ENCODE peak calls at places on chromosomes 1 and 21, in six cellular contexts. B, H, G, J, K and D are unnamed samples.

GRCh38 chr1:151705739-151706463 is 10.7 kb downstream of the CELF3 start:
- DNase-seq in K (no peak), J (no peak), B (no peak), G (no peak), H (no peak), D (no peak)

GRCh38 chr21:46537026-46537425 is 67.9 kb downstream of the S100B start:
- DNase-seq in H (no peak), J (no peak), K (no peak), G (no peak), B (no peak), D (no peak)

GRCh38 chr1:60745444-60745843 is 336.9 kb upstream of the NFIA start:
- DNase-seq in B (no peak), G (no peak), J (no peak), H (no peak), K (no peak), D (no peak)

GRCh38 chr1:86155807-86156561 is 588 bp downstream of the COL24A1 start:
- DNase-seq in K (peak), B (no peak), H (peak), G (no peak), J (no peak), D (no peak)

GRCh38 chr1:212317916-212318315 is 32.7 kb downstream of the PPP2R5A start:
- DNase-seq in H (no peak), G (no peak), B (no peak), K (no peak), J (no peak), D (no peak)

GRCh38 chr1:76083189-76083588 is 8.6 kb downstream of the ST6GALNAC3 start:
- DNase-seq in K (no peak), H (no peak), J (no peak), G (no peak), B (peak), D (no peak)

GRCh38 chr1:113677250-113678158 is 81.8 kb downstream of the PHTF1 start:
- DNase-seq in K (no peak), J (peak), H (peak), G (no peak), B (no peak), D (no peak)

GRCh38 chr1:117659565-117660264 is 53.9 kb downstream of the TENT5C start:
- DNase-seq in G (no peak), J (no peak), H (no peak), K (no peak), B (no peak), D (no peak)

GRCh38 chr1:32761253-32761877 is 55.8 kb downstream of the YARS1 start:
- DNase-seq in K (no peak), B (no peak), G (no peak), J (peak), H (peak), D (no peak)

GRCh38 chr21:27772816-27773215 is 805.9 kb upstream of the ADAMTS5 start:
- DNase-seq in H (peak), G (no peak), K (no peak), J (no peak), B (no peak), D (no peak)

GRCh38 chr1:56415720-56416119 is 163.6 kb downstream of the PLPP3 start:
- DNase-seq in J (no peak), H (no peak), K (no peak), B (no peak), G (no peak), D (no peak)

GRCh38 chr1:160097911-160098851 is at the start of gene IGSF8:
- DNase-seq in B (peak), K (peak), H (peak), G (no peak), J (peak), D (peak)

GRCh38 chr1:201149400-201149799 is 4.9 kb downstream of the TMEM9 start:
- DNase-seq in K (no peak), J (peak), H (peak), G (no peak), B (no peak), D (no peak)

GRCh38 chr1:147545133-147545532 is 3.8 kb downstream of the BCL9 start:
- DNase-seq in H (peak), G (no peak), K (no peak), B (no peak), J (peak), D (peak)

GRCh38 chr1:64251971-64252370 is 48.5 kb downstream of the UBE2U start:
- DNase-seq in K (no peak), G (no peak), H (no peak), B (no peak), J (no peak), D (no peak)

GRCh38 chr21:45999581-46000181 is 18.1 kb downstream of the COL6A1 start:
- DNase-seq in J (no peak), H (no peak), G (no peak), B (no peak), K (no peak), D (no peak)

GRCh38 chr1:65948609-65949229 is 156.0 kb downstream of the PDE4B start:
- DNase-seq in G (no peak), B (no peak), J (no peak), K (no peak), H (peak), D (no peak)

GRCh38 chr1:68225781-68226180 is 6.5 kb downstream of the WLS start:
- DNase-seq in G (no peak), H (no peak), K (no peak), B (no peak), J (no peak), D (no peak)

GRCh38 chr1:225498539-225499135 is 70.8 kb upstream of the LBR start:
- DNase-seq in K (no peak), G (no peak), H (peak), B (no peak), J (no peak), D (no peak)

GRCh38 chr21:45363921-45364463 is 41.0 kb upstream of the COL18A1 start:
- DNase-seq in J (peak), G (no peak), K (no peak), B (peak), H (peak), D (no peak)